ENCODE peak calls at places on chromosomes 3 and 15, in six cellular contexts. One of them, this sample, is unnamed. For H3K9me3, the result is how much of the 10 kb centered on the place peaks cover.

GRCh38 chr3:116445291-116445841 is at the start of gene LSAMP:
- DNase-seq in upper lobe of right lung: no peak
- DNase-seq in SK-N-SH: peak
- DNase-seq in GM23248: peak
- DNase-seq in uterus: no peak
- DNase-seq in Caco-2: no peak
- DNase-seq in this sample: no peak

GRCh38 chr15:63181658-63182057 is 7.7 kb upstream of the RAB8B start:
- DNase-seq in GM23248: peak
- DNase-seq in SK-N-SH: no peak
- DNase-seq in uterus: no peak
- DNase-seq in Caco-2: no peak
- DNase-seq in upper lobe of right lung: no peak
- DNase-seq in this sample: no peak

GRCh38 chr3:132554437-132554836 is 42.6 kb upstream of the ACKR4 start:
- DNase-seq in Caco-2: no peak
- DNase-seq in uterus: no peak
- DNase-seq in SK-N-SH: no peak
- DNase-seq in GM23248: no peak
- DNase-seq in upper lobe of right lung: no peak
- DNase-seq in this sample: no peak

GRCh38 chr3:150407818-150408231 is 273 bp upstream of the TSC22D2 start:
- DNase-seq in GM23248: no peak
- DNase-seq in uterus: peak
- DNase-seq in Caco-2: no peak
- DNase-seq in SK-N-SH: no peak
- DNase-seq in upper lobe of right lung: peak
- DNase-seq in this sample: no peak

GRCh38 chr3:194996746-194997145 is 274.2 kb downstream of the XXYLT1 start:
- DNase-seq in Caco-2: no peak
- DNase-seq in upper lobe of right lung: peak
- DNase-seq in uterus: no peak
- DNase-seq in SK-N-SH: no peak
- DNase-seq in GM23248: no peak
- DNase-seq in this sample: no peak

GRCh38 chr3:56673781-56674457 is 9.1 kb downstream of the TASOR start:
- DNase-seq in uterus: no peak
- DNase-seq in SK-N-SH: no peak
- DNase-seq in GM23248: no peak
- DNase-seq in upper lobe of right lung: no peak
- DNase-seq in Caco-2: no peak
- DNase-seq in this sample: no peak

GRCh38 chr15:92705693-92706618 is 50.4 kb upstream of the FAM174B start:
- DNase-seq in SK-N-SH: no peak
- DNase-seq in Caco-2: no peak
- DNase-seq in uterus: no peak
- DNase-seq in GM23248: no peak
- DNase-seq in upper lobe of right lung: no peak
- DNase-seq in this sample: no peak

GRCh38 chr15:80404719-80405553 is 754 bp downstream of the ARNT2 start:
- DNase-seq in uterus: no peak
- DNase-seq in upper lobe of right lung: peak
- DNase-seq in GM23248: no peak
- DNase-seq in Caco-2: no peak
- DNase-seq in SK-N-SH: peak
- DNase-seq in this sample: peak

GRCh38 chr3:66297260-66297863 is 76.6 kb downstream of the SLC25A26 start:
- DNase-seq in GM23248: peak
- DNase-seq in Caco-2: no peak
- DNase-seq in upper lobe of right lung: no peak
- DNase-seq in uterus: no peak
- DNase-seq in SK-N-SH: no peak
- DNase-seq in this sample: no peak

GRCh38 chr3:179196098-179196497 is 47.9 kb downstream of the PIK3CA start:
- DNase-seq in Caco-2: no peak
- DNase-seq in upper lobe of right lung: no peak
- DNase-seq in SK-N-SH: no peak
- DNase-seq in uterus: no peak
- DNase-seq in GM23248: peak
- DNase-seq in this sample: no peak

GRCh38 chr15:65870889-65871533 is 1.7 kb downstream of the RAB11A start:
- DNase-seq in SK-N-SH: peak
- DNase-seq in uterus: no peak
- DNase-seq in GM23248: peak
- DNase-seq in upper lobe of right lung: no peak
- DNase-seq in Caco-2: no peak
- DNase-seq in this sample: no peak

GRCh38 chr3:38004415-38005075 is 14.0 kb downstream of the VILL start:
- DNase-seq in uterus: peak
- DNase-seq in upper lobe of right lung: peak
- DNase-seq in Caco-2: peak
- DNase-seq in SK-N-SH: peak
- DNase-seq in GM23248: peak
- DNase-seq in this sample: peak

GRCh38 chr3:114213262-114213668 is 24.1 kb downstream of the ZNF80 start:
- DNase-seq in upper lobe of right lung: no peak
- DNase-seq in Caco-2: no peak
- DNase-seq in uterus: no peak
- DNase-seq in GM23248: peak
- DNase-seq in SK-N-SH: no peak
- DNase-seq in this sample: no peak

GRCh38 chr3:157566596-157566995 is 63.4 kb upstream of the VEPH1 start:
- DNase-seq in upper lobe of right lung: no peak
- DNase-seq in GM23248: peak
- DNase-seq in uterus: no peak
- DNase-seq in SK-N-SH: no peak
- DNase-seq in Caco-2: no peak
- DNase-seq in this sample: no peak

GRCh38 chr15:57060799-57061198 is 142.4 kb downstream of the TCF12 start:
- DNase-seq in GM23248: peak
- DNase-seq in Caco-2: no peak
- DNase-seq in SK-N-SH: no peak
- DNase-seq in upper lobe of right lung: no peak
- DNase-seq in uterus: no peak
- DNase-seq in this sample: no peak

GRCh38 chr3:167892204-167892603 is 156.7 kb downstream of the SERPINI1 start:
- DNase-seq in GM23248: no peak
- DNase-seq in Caco-2: no peak
- DNase-seq in SK-N-SH: no peak
- DNase-seq in upper lobe of right lung: no peak
- DNase-seq in uterus: no peak
- DNase-seq in this sample: no peak

GRCh38 chr3:64502284-64502683 is 185.5 kb downstream of the ADAMTS9 start:
- DNase-seq in SK-N-SH: no peak
- DNase-seq in uterus: no peak
- DNase-seq in Caco-2: no peak
- DNase-seq in GM23248: no peak
- DNase-seq in upper lobe of right lung: no peak
- DNase-seq in this sample: no peak

GRCh38 chr3:102980379-102980726 is 545.5 kb downstream of the ZPLD1 start:
- DNase-seq in SK-N-SH: no peak
- DNase-seq in GM23248: no peak
- DNase-seq in uterus: no peak
- DNase-seq in Caco-2: no peak
- DNase-seq in upper lobe of right lung: no peak
- DNase-seq in this sample: no peak

GRCh38 chr3:23712095-23712494 is 93.7 kb upstream of the UBE2E1 start:
- DNase-seq in GM23248: peak
- DNase-seq in Caco-2: no peak
- DNase-seq in upper lobe of right lung: no peak
- DNase-seq in uterus: no peak
- DNase-seq in SK-N-SH: no peak
- DNase-seq in this sample: no peak

GRCh38 chr3:10926831-10927521 is 65.6 kb upstream of the SLC6A1 start:
- DNase-seq in GM23248: peak
- DNase-seq in Caco-2: no peak
- DNase-seq in uterus: no peak
- DNase-seq in upper lobe of right lung: no peak
- DNase-seq in SK-N-SH: no peak
- DNase-seq in this sample: no peak

GRCh38 chr3:50124363-50125226 is 30.5 kb upstream of the SEMA3F start:
- DNase-seq in SK-N-SH: peak
- DNase-seq in GM23248: peak
- DNase-seq in upper lobe of right lung: peak
- DNase-seq in uterus: no peak
- DNase-seq in Caco-2: peak
- DNase-seq in this sample: peak

GRCh38 chr3:127488740-127489139 is 101.8 kb downstream of the TPRA1 start:
- DNase-seq in uterus: no peak
- DNase-seq in Caco-2: no peak
- DNase-seq in SK-N-SH: no peak
- DNase-seq in GM23248: no peak
- DNase-seq in upper lobe of right lung: no peak
- DNase-seq in this sample: no peak

GRCh38 chr3:49841126-49841525 is 15.2 kb downstream of the TRAIP start:
- DNase-seq in Caco-2: peak
- DNase-seq in uterus: no peak
- DNase-seq in upper lobe of right lung: no peak
- DNase-seq in SK-N-SH: no peak
- DNase-seq in GM23248: peak
- DNase-seq in this sample: no peak

DNA sequence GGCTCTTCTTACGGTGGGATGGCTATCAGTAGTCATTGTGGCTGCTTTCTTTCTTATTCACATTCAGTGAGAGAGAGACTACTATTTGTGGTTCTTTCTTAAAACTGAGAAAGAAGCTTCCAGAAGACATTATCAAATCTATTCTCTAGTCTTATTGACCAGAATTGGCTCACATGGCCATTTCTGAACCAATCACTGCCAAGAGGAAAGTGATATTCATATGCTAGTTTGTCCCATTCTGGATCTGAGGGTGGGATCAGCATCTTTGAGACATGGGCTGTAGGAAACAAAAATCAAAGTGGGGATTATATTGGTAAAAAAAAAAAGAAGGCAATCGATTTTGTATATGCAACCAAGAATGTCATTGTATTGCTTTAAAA is 106.4 kb upstream of the RASGRP1 start:
- DNase-seq in Caco-2: no peak
- DNase-seq in upper lobe of right lung: no peak
- DNase-seq in uterus: no peak
- DNase-seq in GM23248: no peak
- DNase-seq in SK-N-SH: no peak
- DNase-seq in this sample: no peak
- H3K4me3 ChIP-seq in Caco-2: no peak
- H3K4me3 ChIP-seq in upper lobe of right lung: no peak
- H3K4me3 ChIP-seq in uterus: no peak
- H3K4me3 ChIP-seq in GM23248: no peak
- H3K4me3 ChIP-seq in SK-N-SH: no peak
- H3K4me3 ChIP-seq in this sample: no peak

GRCh38 chr15:25236143-25236860 is 202.5 kb downstream of the UBE3A start:
- DNase-seq in Caco-2: no peak
- DNase-seq in GM23248: no peak
- DNase-seq in SK-N-SH: no peak
- DNase-seq in upper lobe of right lung: peak
- DNase-seq in uterus: no peak
- DNase-seq in this sample: peak

GRCh38 chr15:25235391-25235790 is 203.4 kb downstream of the UBE3A start:
- DNase-seq in GM23248: no peak
- DNase-seq in upper lobe of right lung: no peak
- DNase-seq in Caco-2: no peak
- DNase-seq in uterus: no peak
- DNase-seq in SK-N-SH: no peak
- DNase-seq in this sample: peak

GRCh38 chr15:25236861-25237155 is 202.0 kb downstream of the UBE3A start:
- DNase-seq in GM23248: no peak
- DNase-seq in upper lobe of right lung: no peak
- DNase-seq in uterus: no peak
- DNase-seq in SK-N-SH: no peak
- DNase-seq in Caco-2: no peak
- DNase-seq in this sample: peak

GRCh38 chr15:25233766-25234350 is 205.0 kb downstream of the UBE3A start:
- DNase-seq in uterus: no peak
- DNase-seq in SK-N-SH: no peak
- DNase-seq in upper lobe of right lung: no peak
- DNase-seq in GM23248: no peak
- DNase-seq in Caco-2: no peak
- DNase-seq in this sample: no peak

DNA sequence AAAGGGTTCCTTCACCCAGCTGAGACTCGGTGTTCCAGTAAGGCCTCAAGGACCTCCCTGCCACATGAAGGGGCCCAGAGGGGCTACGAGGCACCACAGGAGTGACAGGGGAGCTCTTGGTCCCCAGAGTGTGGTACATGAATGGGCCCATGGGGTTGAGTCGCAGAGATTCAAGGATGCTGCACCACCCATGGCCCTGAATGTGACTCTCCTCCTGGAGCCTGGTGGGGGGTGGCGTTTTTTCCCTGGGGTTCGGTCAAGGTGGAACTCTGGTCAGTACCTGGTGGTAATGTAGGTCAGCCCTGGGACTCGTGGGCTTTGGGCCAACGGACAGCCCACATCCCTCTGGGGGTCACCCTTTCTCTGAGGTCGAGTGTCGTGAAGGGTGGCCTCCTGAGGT is 204.0 kb downstream of the UBE3A start:
- DNase-seq in Caco-2: no peak
- DNase-seq in GM23248: no peak
- DNase-seq in upper lobe of right lung: no peak
- DNase-seq in uterus: no peak
- DNase-seq in SK-N-SH: no peak
- DNase-seq in this sample: peak
- H3K9me3 ChIP-seq in Caco-2: under half
- H3K9me3 ChIP-seq in GM23248: under half
- H3K9me3 ChIP-seq in upper lobe of right lung: under half
- H3K9me3 ChIP-seq in uterus: under half
- H3K9me3 ChIP-seq in SK-N-SH: under half
- H3K9me3 ChIP-seq in this sample: under half

GRCh38 chr3:155282416-155283091 is 10.9 kb downstream of the STRIT1 start:
- DNase-seq in uterus: no peak
- DNase-seq in Caco-2: no peak
- DNase-seq in SK-N-SH: no peak
- DNase-seq in GM23248: peak
- DNase-seq in upper lobe of right lung: no peak
- DNase-seq in this sample: no peak
- H3K4me3 ChIP-seq in uterus: no peak
- H3K4me3 ChIP-seq in Caco-2: no peak
- H3K4me3 ChIP-seq in SK-N-SH: no peak
- H3K4me3 ChIP-seq in GM23248: peak
- H3K4me3 ChIP-seq in upper lobe of right lung: no peak
- H3K4me3 ChIP-seq in this sample: no peak

DNA sequence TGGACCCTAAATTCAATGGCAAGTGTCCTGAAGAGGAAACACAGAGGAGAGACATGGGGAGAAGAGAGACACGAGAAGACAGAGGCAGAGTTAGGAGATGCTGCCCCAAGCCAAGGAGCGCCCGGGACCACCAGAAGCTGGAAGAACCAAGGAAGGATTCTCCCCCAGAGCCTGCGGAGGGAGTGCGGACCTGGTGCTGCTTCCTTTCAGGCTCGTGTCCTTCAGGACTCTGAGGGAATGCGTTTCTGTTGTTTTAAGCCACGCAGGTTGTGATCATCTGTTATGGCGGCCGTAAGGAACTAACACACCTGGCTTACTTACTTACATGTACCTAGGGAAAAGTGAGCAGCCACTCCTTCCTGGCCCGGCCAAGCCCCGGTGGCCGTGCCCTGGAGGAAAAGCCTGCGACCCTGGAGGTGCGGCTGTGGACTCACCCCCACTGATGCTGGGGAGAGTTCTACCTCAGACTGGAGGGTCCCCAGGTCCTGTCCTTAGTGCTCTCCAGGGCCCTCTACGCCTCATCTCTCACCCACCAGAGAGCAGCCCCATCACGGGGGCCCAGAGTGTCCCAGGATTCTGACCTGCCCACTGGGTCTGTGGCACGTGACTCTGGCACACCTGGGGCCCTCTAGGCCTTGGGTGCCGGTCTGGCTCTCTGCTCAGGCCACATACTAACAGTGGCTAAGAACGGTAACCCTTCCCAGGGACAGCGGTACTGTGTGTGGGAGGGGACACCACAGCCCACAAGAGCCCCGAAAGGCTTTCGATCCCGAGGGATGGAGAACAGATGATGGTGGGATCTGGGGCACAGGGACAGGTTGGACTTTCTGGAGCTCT is 61.8 kb downstream of the ITGA11 start:
- DNase-seq in GM23248: no peak
- DNase-seq in Caco-2: no peak
- DNase-seq in upper lobe of right lung: peak
- DNase-seq in SK-N-SH: no peak
- DNase-seq in uterus: peak
- DNase-seq in this sample: no peak
- H3K9me3 ChIP-seq in GM23248: under half
- H3K9me3 ChIP-seq in Caco-2: under half
- H3K9me3 ChIP-seq in upper lobe of right lung: under half
- H3K9me3 ChIP-seq in SK-N-SH: under half
- H3K9me3 ChIP-seq in uterus: under half
- H3K9me3 ChIP-seq in this sample: under half

This sample was measured in psoas muscle.